ENCODE peak calls at places on chromosome 5, in four cellular contexts. M is mesenchymal stem cell, W is neuronal stem cell, P is H1. A is an unnamed sample.
A peak's percentile ranks its signal among the peaks of the same experiment; 100 is the strongest.

GRCh38 chr5:36334315-36334714 is 32.6 kb upstream of the RANBP3L start:
- DNase-seq in M (no peak), P (no peak), W (no peak), A (no peak)

GRCh38 chr5:96796434-96796833 is 11.3 kb downstream of the ERAP1 start:
- DNase-seq in M (no peak), W (no peak), P (no peak), A (no peak)

GRCh38 chr5:179295778-179296149 is 49.5 kb downstream of the ADAMTS2 start:
- DNase-seq in W (no peak), M (no peak), P (no peak), A (no peak)

GRCh38 chr5:155025890-155026289 is 12.3 kb downstream of the KIF4B start:
- DNase-seq in P (no peak), M (no peak), W (no peak), A (no peak)

GRCh38 chr5:35186749-35187148 is 43.5 kb downstream of the PRLR start:
- DNase-seq in M (no peak), P (no peak), W (no peak), A (no peak)

GRCh38 chr5:176166427-176166826 is 71.8 kb upstream of the SIMC1 start:
- DNase-seq in M (no peak), P (no peak), W (no peak), A (no peak)

GRCh38 chr5:116419258-116419657 is 155.4 kb downstream of the SEMA6A start:
- DNase-seq in W (no peak), M (no peak), P (no peak), A (no peak)

GRCh38 chr5:169716287-169716686 is 79.2 kb downstream of the DOCK2 start:
- DNase-seq in M (peak; percentile 44), P (no peak), W (no peak), A (no peak)

DNA sequence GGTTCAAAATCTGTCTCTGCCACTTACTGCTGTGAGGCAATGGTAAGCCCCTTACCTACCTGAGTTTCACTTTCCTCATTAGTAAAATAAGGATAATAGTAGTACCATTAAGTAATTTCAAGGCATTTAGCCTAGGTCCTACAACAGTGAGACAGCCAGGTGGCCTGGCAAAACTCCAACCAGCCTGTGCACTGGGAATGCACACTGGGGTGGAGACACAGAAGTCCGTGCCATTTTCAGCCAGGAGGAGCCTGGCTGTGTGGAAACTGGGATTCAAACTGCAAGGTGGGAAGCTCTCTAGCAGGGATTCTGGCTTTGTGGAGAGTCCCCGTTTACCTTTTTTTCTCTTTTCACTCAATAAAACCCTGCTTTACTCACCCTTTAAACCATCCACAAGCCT is 630.4 kb downstream of the PRELID2 start:
- DNase-seq in W (no peak), P (no peak), M (no peak), A (no peak)
- H2BK12ac ChIP-seq in W (no peak overlapping the region), P (no peak overlapping the region), M (no peak overlapping the region), A (no peak overlapping the region)

GRCh38 chr5:55304584-55304983 is 2.9 kb downstream of the DHX29 start:
- DNase-seq in P (no peak), W (no peak), M (no peak), A (no peak)
- H3K4me1 ChIP-seq in P (peaks cover 2% of the 10 kb centered on the region), W (peaks cover 4% of the 10 kb centered on the region), M (no peaks in the 10 kb centered on the region), A (peaks cover 2% of the 10 kb centered on the region)

GRCh38 chr5:56712895-56713565 is 102.3 kb upstream of the MAP3K1 start:
- DNase-seq in P (no peak), W (no peak), M (no peak), A (no peak)

GRCh38 chr5:56717253-56717987 is 97.9 kb upstream of the MAP3K1 start:
- DNase-seq in M (no peak), P (no peak), W (no peak), A (no peak)

GRCh38 chr5:56711191-56711590 is 104.2 kb upstream of the MAP3K1 start:
- DNase-seq in W (no peak), P (no peak), M (peak; percentile 72), A (no peak)

GRCh38 chr5:56715996-56716395 is 99.4 kb upstream of the MAP3K1 start:
- DNase-seq in M (no peak), W (no peak), P (no peak), A (no peak)
- H2BK12ac ChIP-seq in M (no peak overlapping the region), W (no peak overlapping the region), P (no peak overlapping the region), A (no peak overlapping the region)

GRCh38 chr5:2165991-2166978 is 283.6 kb upstream of the IRX4 start:
- DNase-seq in P (no peak), M (no peak), W (no peak), A (no peak)
- H3K4me1 ChIP-seq in P (peaks cover 10% of the 10 kb centered on the region), M (no peaks in the 10 kb centered on the region), W (peaks cover 15% of the 10 kb centered on the region), A (peaks cover 3% of the 10 kb centered on the region)

GRCh38 chr5:56129288-56129687 is 103.8 kb downstream of the ANKRD55 start:
- DNase-seq in W (no peak), M (no peak), P (no peak), A (no peak)

GRCh38 chr5:56128166-56128565 is 105.0 kb downstream of the ANKRD55 start:
- DNase-seq in M (no peak), P (no peak), W (no peak), A (no peak)

GRCh38 chr5:56123531-56124243 is 109.4 kb downstream of the ANKRD55 start:
- DNase-seq in P (peak; percentile 50), M (peak; percentile 100), W (peak; percentile 57), A (peak; percentile 57)

GRCh38 chr5:56124885-56125250 is 108.3 kb downstream of the ANKRD55 start:
- DNase-seq in M (peak; percentile 60), W (no peak), P (no peak), A (no peak)

GRCh38 chr5:56126487-56127179 is 106.5 kb downstream of the ANKRD55 start:
- DNase-seq in M (no peak), W (no peak), P (no peak), A (no peak)
- H2BK12ac ChIP-seq in M (peak overlapping the region; percentile 92), W (no peak overlapping the region), P (no peak overlapping the region), A (no peak overlapping the region)

DNA sequence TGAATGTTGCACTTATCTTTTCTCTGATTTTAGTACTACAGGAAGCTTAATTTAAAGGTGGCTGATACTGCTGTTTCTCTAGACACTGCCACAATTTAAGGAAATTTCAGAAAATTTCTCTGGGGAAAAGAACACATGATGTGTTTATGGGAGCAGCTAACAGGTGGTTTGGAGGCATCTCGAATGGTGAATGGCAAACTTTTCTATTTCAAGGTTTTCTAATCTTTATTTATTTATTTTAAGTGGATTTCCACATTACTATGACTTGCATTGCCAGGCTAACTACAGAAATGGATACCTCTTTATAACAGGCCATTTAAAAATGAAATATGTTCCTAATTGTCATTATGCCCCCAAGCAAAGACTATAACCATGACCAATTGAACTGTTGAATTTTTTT is 50.4 kb downstream of the PDE6A start:
- DNase-seq in M (no peak), P (no peak), W (no peak), A (no peak)
- H3K4me1 ChIP-seq in M (no peaks in the 10 kb centered on the region), P (no peaks in the 10 kb centered on the region), W (no peaks in the 10 kb centered on the region), A (no peaks in the 10 kb centered on the region)

GRCh38 chr5:174426388-174426787 is 298.0 kb upstream of the MSX2 start:
- DNase-seq in M (no peak), W (no peak), P (no peak), A (no peak)
- H2BK12ac ChIP-seq in M (no peak overlapping the region), W (no peak overlapping the region), P (no peak overlapping the region), A (no peak overlapping the region)

A was measured in H9.